ENCODE peak calls at places on chromosomes 11 and 22, in nine cellular contexts. I is cardiac fibroblast, W is endodermal cell, B is tibial nerve, N is upper lobe of left lung, Y is cardiac muscle cell, U is fibroblast of pulmonary artery, Z is right atrium auricular region, R is fibroblast of lung. P is an unnamed sample.

GRCh38 chr11:13963169-13963948 is 836 bp downstream of the SPON1 start:
- DNase-seq in B (no peak), I (no peak), W (peak; percentile 82), Y (peak; percentile 42), U (no peak), R (peak; percentile 39), N (no peak), Z (no peak), P (no peak)

GRCh38 chr11:34263462-34264186 is 94.2 kb downstream of the ABTB2 start:
- DNase-seq in W (peak; percentile 75), U (peak; percentile 75), Z (peak; percentile 71), N (no peak), I (peak; percentile 79), Y (no peak), R (peak; percentile 59), B (no peak), P (no peak)

GRCh38 chr11:58622344-58622743 is at the start of gene CNTF:
- DNase-seq in U (no peak), W (no peak), N (no peak), B (no peak), Z (no peak), Y (no peak), R (no peak), I (peak; percentile 28), P (no peak)

GRCh38 chr11:20364412-20364792 is 888 bp downstream of the HTATIP2 start:
- DNase-seq in U (no peak), I (no peak), W (no peak), N (no peak), Z (no peak), R (no peak), Y (no peak), B (no peak), P (no peak)

GRCh38 chr22:35749808-35750207 is 32.1 kb downstream of the APOL5 start:
- DNase-seq in I (no peak), Z (no peak), Y (peak; percentile 36), U (no peak), B (no peak), W (no peak), R (no peak), N (no peak), P (peak; percentile 57)

GRCh38 chr22:29203456-29203855 is 2.2 kb upstream of the EMID1 start:
- DNase-seq in Y (no peak), R (no peak), I (no peak), N (no peak), W (peak; percentile 31), U (no peak), B (no peak), Z (no peak), P (no peak)

GRCh38 chr22:26325641-26326040 is 103.4 kb upstream of the ASPHD2 start:
- DNase-seq in I (no peak), Y (no peak), R (no peak), Z (no peak), B (no peak), U (no peak), N (no peak), W (no peak), P (peak; percentile 50)

GRCh38 chr11:49302360-49302759 is 94.0 kb upstream of the FOLH1 start:
- DNase-seq in W (no peak), R (no peak), I (no peak), Z (no peak), N (no peak), U (no peak), Y (no peak), B (no peak), P (no peak)

DNA sequence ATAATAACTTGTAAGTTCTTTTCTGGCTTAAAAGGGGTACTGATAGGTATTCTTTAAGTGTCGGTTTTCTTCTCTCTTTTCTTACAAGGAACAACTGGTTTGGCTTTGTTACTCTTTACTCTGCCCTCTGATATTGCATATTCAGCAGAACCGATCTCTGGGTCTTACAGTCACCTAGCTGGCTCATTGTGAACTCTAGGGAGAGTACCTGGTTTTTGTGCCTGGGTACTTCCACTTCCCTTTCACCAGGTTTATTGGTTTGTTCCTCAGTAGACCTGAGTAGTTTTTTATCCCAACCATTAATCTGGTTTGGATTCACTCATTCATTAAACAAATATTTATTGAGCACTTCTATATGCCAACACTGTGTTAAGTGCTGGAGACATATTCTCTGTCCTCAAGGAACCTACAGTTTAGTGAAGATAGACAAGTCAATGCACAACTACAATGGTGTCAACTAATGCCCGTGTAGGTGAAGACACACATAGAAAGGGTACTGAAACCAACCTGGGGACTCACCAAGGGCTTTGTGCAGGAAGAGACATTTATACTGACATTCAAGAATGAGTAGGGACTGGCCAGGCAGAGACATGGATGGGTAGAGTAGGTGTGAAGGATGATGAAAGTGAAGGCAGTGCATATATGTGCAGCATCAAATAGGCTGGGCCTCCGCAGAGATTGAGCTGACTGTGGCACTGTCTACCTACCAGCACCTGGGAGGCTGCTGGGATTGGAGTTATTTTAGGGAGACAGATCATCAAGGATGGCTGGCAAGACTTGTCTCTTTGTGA is 348.8 kb upstream of the C11orf87 start:
- DNase-seq in Y (no peak), U (no peak), Z (no peak), R (no peak), B (no peak), N (no peak), W (no peak), I (no peak), P (no peak)
- H3K4me3 ChIP-seq in Y (no peak overlapping the region), U (no peak overlapping the region), Z (no peak overlapping the region), R (no peak overlapping the region), B (no peak overlapping the region), N (no peak overlapping the region), W (no peak overlapping the region), I (no peak overlapping the region), P (no peak overlapping the region)

GRCh38 chr11:73637012-73637411 is 9.4 kb upstream of the PLEKHB1 start:
- DNase-seq in R (no peak), B (no peak), W (no peak), I (no peak), U (no peak), N (no peak), Z (no peak), Y (no peak), P (no peak)

GRCh38 chr11:73632996-73633395 is 13.4 kb upstream of the PLEKHB1 start:
- DNase-seq in Y (no peak), B (no peak), N (no peak), U (no peak), I (no peak), R (no peak), Z (no peak), W (no peak), P (no peak)

GRCh38 chr11:73640567-73640966 is 5.8 kb upstream of the PLEKHB1 start:
- DNase-seq in R (no peak), Y (no peak), W (no peak), N (no peak), B (no peak), U (no peak), I (no peak), Z (no peak), P (no peak)

GRCh38 chr11:73633999-73634398 is 12.4 kb upstream of the PLEKHB1 start:
- DNase-seq in U (no peak), Z (no peak), I (no peak), Y (no peak), W (no peak), N (no peak), B (no peak), R (no peak), P (no peak)

DNA sequence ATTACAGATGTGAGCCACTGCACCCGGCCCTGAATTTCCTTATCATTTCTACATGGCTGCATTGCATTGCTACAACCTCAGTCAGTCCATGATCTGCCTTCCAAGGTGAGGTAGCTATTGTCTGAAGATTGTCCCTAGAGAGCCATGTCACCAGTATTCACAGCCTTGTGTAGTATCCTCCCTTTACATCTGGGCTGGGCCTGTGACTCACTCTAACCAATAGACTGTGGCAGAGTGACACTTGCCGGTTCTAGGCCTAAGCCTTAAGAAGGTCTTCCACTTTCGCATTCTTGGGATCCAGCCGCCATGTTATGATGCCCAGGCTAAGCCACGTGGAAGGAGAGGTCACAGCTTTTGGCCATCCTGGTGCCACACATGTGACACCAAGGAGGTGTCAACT is 10.1 kb upstream of the PLEKHB1 start:
- DNase-seq in I (no peak), R (no peak), U (no peak), W (no peak), N (no peak), B (no peak), Y (no peak), Z (no peak), P (no peak)
- TF ChIP-seq CTCF in I (no peak), R (no peak), U (no peak), W (no peak), N (no peak), B (no peak), Y (no peak), Z (no peak), P (no peak)

DNA sequence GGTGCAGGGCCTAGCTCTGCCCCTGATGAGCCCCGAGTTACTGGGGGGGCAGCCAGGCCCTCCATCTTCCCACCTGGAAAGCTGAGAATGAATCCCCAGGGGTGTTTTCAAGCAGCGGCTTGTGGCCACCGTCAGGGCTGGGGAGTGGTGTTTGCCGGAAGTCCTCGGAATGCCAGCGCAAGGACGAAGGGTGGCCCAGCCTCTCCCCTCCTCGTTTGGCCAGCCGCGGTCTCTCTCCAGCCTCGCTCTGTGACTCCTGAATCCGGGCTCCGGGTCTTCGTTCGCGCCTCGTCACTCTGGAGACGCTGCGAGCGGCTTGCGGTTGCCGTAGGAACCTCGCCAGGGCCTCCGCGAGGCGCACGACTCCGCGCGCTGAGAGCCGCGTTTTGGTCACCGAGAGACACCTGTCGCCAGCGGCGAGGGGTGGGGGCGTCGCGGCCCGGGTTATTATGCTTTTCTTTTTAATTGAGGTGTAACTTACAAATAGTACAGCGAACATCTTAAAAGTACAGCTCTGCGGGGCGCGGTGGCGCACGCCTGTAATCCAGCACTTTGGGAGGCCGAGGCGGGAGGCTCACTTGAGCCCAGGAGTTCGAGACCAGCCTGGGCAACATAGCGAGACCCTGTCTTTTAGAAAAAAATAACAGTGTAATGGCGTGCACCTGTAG is 6.3 kb upstream of the KDELR3 start:
- DNase-seq in I (peak; percentile 86), Z (no peak), B (peak; percentile 75), W (peak; percentile 99), R (peak; percentile 82), N (peak; percentile 92), U (peak; percentile 82), Y (peak; percentile 97), P (peak; percentile 92)
- H3K4me3 ChIP-seq in I (no peak overlapping the region), Z (no peak overlapping the region), B (peak overlapping the region; percentile 27), W (no peak overlapping the region), R (no peak overlapping the region), N (no peak overlapping the region), U (no peak overlapping the region), Y (no peak overlapping the region), P (no peak overlapping the region)

DNA sequence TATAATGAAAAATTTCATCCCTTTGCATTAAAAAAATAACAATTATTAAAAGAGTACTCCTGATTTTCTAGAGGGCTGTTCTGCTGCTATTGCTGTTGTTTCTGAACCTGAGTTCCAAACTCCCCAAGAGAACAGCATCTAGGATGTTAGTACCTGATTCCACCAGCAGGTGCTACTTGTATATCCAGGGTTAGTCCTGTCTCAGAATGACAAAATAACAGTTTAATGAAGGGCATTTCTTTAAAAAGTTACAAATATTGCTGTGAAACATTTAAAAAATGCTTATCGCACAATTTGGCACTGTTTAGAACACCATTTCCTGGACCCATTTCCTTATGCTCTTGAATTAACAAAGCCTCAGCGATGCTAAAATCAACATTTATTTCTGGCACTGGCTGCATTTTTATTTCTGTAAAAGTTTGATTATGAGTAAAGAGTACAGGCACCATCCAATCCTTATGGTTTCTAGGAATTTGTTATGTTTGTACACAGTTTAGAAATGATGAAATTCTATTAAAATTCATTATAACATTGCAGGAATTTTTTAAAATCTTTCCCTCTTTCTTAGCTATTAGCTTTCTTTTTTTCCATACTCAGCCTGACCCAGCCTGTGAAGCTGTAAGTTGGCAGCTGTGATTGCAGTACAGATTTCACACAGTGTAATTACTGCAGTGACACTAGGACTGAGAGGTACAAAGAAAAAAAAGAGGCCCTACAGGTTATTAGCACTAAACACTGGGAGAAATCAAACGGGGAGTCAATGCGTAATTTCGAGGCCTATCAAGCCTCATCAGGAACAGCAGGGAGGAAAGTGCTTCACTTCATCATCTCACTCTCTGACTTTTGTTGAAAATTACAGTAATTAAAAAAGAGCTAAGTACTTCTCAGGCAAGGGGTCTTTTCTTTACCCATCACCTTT is 208.8 kb downstream of the DCDC1 start:
- DNase-seq in I (peak; percentile 2), U (peak; percentile 1), Z (no peak), R (no peak), N (no peak), W (no peak), Y (no peak), B (no peak), P (no peak)
- TF ChIP-seq CTCF in I (peak; percentile 38), U (peak; percentile 39), Z (no peak), R (no peak), N (no peak), W (peak; percentile 82), Y (peak; percentile 26), B (peak; percentile 12), P (peak; percentile 13)